ENCODE peak calls at places on chromosomes 12 and 14, in five cellular contexts. H, Z, I, D and Q are unnamed samples.

GRCh38 chr12:57241556-57242310 is 9.3 kb downstream of the STAC3 start:
- DNase-seq in H (no peak), Z (no peak), I (no peak), D (no peak), Q (no peak)

GRCh38 chr14:91381801-91382670 is 35.6 kb downstream of the CCDC88C start:
- DNase-seq in H (no peak), Z (peak; percentile 61), I (no peak), D (no peak), Q (no peak)

GRCh38 chr12:46357438-46358324 is 14.9 kb downstream of the SLC38A2 start:
- DNase-seq in H (peak; percentile 75), Z (no peak), I (peak; percentile 72), D (peak; percentile 93), Q (peak; percentile 84)

GRCh38 chr12:72271401-72271740 is 799 bp upstream of the TRHDE start:
- DNase-seq in H (no peak), Z (peak; percentile 8), I (no peak), D (peak; percentile 63), Q (no peak)

GRCh38 chr14:92513204-92513965 is at the start of gene RIN3:
- DNase-seq in H (peak; percentile 38), Z (no peak), I (peak; percentile 59), D (peak; percentile 65), Q (no peak)

GRCh38 chr14:55373784-55374725 is 37.6 kb downstream of the ATG14 start:
- DNase-seq in H (no peak), Z (no peak), I (no peak), D (peak; percentile 77), Q (peak; percentile 40)

GRCh38 chr14:64266206-64266605 is 28.0 kb downstream of the ESR2 start:
- DNase-seq in H (no peak), Z (peak; percentile 9), I (no peak), D (peak; percentile 77), Q (no peak)

GRCh38 chr12:95473440-95473946 is 459 bp upstream of the METAP2 start:
- DNase-seq in H (peak; percentile 39), Z (peak; percentile 42), I (peak; percentile 54), D (peak; percentile 41), Q (peak; percentile 19)

GRCh38 chr14:90658541-90658967 is 157.7 kb downstream of the TTC7B start:
- DNase-seq in H (no peak), Z (peak; percentile 52), I (no peak), D (peak; percentile 85), Q (no peak)

GRCh38 chr12:70645494-70646317 is 8.5 kb upstream of the PTPRB start:
- DNase-seq in H (peak; percentile 41), Z (peak; percentile 70), I (peak; percentile 84), D (peak; percentile 85), Q (peak; percentile 67)

GRCh38 chr12:92210062-92210461 is 64.4 kb upstream of the BTG1 start:
- DNase-seq in H (no peak), Z (no peak), I (no peak), D (no peak), Q (no peak)

GRCh38 chr14:49050836-49051235 is 535.3 kb downstream of the RPS29 start:
- DNase-seq in H (no peak), Z (no peak), I (no peak), D (peak; percentile 78), Q (no peak)

GRCh38 chr12:116698131-116698495 is 39.8 kb downstream of the SPRING1 start:
- DNase-seq in H (no peak), Z (no peak), I (no peak), D (no peak), Q (no peak)

GRCh38 chr12:32115404-32116104 is 8.9 kb downstream of the BICD1 start:
- DNase-seq in H (no peak), Z (no peak), I (peak; percentile 91), D (peak; percentile 100), Q (peak; percentile 90)

GRCh38 chr12:31618228-31619025 is 27.5 kb upstream of the DENND5B start:
- DNase-seq in H (no peak), Z (no peak), I (no peak), D (peak; percentile 26), Q (no peak)

GRCh38 chr14:77421241-77421640 is 2.1 kb downstream of the NOXRED1 start:
- DNase-seq in H (no peak), Z (no peak), I (no peak), D (peak; percentile 46), Q (no peak)

GRCh38 chr14:53701108-53701875 is 255.3 kb downstream of the BMP4 start:
- DNase-seq in H (no peak), Z (no peak), I (no peak), D (no peak), Q (no peak)

GRCh38 chr12:6187948-6188793 is 12.0 kb upstream of the CD9 start:
- DNase-seq in H (no peak), Z (no peak), I (no peak), D (no peak), Q (no peak)

GRCh38 chr14:32358781-32359180 is 29.7 kb downstream of the AKAP6 start:
- DNase-seq in H (no peak), Z (no peak), I (no peak), D (no peak), Q (no peak)

GRCh38 chr14:57122129-57122528 is 146.6 kb downstream of the EXOC5 start:
- DNase-seq in H (no peak), Z (no peak), I (no peak), D (no peak), Q (no peak)
- TF ChIP-seq CEBPB in H (no peak), Z (no peak), I (no peak), D (no peak), Q (no peak)

DNA sequence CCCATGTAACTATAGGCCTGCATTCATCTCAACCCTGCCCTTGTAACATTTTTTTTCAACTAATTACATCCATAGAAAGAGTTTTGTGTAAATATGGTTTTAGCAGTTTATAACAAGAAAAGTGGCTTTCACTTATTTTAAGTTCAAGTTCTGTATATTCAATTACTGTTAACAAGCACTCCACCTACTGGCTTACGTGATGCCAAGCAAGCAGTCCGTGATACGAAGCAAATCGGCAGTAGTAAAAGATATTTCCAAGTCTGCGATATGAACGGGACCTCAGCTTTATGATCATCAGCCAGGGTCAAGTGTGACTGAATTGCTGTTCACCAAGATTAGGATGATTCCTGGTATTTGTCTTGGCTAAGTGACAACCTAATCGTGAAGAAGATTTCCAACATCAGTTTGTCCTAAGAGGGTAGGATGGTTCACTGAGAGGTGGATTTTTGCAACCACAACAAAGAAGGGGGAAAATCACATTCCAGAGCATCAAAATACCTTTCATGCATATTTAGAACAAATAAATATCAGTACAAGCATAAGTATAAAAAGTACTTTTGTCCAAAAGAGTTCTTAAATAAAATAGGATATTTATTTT is 456.2 kb downstream of the FOXG1 start:
- DNase-seq in H (peak; percentile 63), Z (no peak), I (peak; percentile 41), D (peak; percentile 73), Q (no peak)
- TF ChIP-seq CEBPB in H (no peak), Z (no peak), I (no peak), D (no peak), Q (no peak)

GRCh38 chr14:103880986-103881926 is 33.9 kb upstream of the PPP1R13B start:
- DNase-seq in H (peak; percentile 75), Z (no peak), I (no peak), D (no peak), Q (no peak)
- TF ChIP-seq CEBPB in H (no peak), Z (no peak), I (no peak), D (no peak), Q (no peak)

DNA sequence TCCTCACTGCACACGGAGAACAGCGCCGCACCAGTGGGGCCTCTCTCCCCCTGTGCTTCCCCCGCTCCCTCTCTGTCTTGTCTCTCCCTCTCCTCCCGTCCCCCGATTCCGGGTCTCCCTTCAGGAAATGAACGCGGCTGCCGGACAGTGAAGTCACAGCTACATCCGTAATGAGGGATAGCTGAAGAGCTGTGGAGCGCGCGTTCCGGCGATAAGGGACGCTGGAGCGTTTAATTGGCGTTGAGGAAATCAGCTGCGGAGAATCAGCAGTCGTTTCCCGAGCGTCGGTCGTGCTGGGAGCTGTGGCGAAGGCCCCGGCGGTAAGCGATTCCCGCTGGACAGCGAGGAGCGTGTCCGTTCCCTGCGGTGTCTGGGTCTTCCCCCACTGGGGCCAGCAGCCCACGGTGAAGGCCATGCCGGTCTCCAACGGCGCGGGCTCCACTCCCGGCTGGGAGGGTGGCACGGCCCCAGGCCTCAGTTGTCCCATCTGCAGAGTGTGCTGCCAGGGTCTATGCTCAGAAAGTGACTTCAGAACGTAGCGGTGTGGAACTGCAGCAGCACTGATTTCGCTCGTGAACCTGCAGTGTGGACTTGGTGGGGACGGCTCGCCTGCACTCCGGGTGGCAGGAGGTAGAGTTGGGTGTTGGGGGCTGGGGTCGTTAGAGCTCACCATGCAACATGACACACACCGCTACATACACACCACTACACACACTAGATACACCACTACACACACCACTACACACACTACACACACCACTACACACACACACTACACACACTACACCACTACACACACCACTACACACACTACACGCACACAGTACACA is 10.9 kb downstream of the NOC4L start:
- DNase-seq in H (no peak), Z (no peak), I (peak; percentile 36), D (no peak), Q (no peak)
- TF ChIP-seq CEBPB in H (no peak), Z (no peak), I (no peak), D (no peak), Q (no peak)

GRCh38 chr12:79549531-79550271 is 141.1 kb downstream of the PAWR start:
- DNase-seq in H (peak; percentile 96), Z (no peak), I (peak; percentile 36), D (peak; percentile 52), Q (no peak)

GRCh38 chr12:79547044-79547734 is 143.6 kb downstream of the PAWR start:
- DNase-seq in H (peak; percentile 93), Z (no peak), I (peak; percentile 93), D (peak; percentile 82), Q (peak; percentile 78)

GRCh38 chr12:79548525-79548924 is 142.2 kb downstream of the PAWR start:
- DNase-seq in H (no peak), Z (no peak), I (no peak), D (no peak), Q (no peak)

GRCh38 chr12:79546461-79547043 is 144.2 kb downstream of the PAWR start:
- DNase-seq in H (no peak), Z (no peak), I (peak; percentile 56), D (no peak), Q (no peak)

DNA sequence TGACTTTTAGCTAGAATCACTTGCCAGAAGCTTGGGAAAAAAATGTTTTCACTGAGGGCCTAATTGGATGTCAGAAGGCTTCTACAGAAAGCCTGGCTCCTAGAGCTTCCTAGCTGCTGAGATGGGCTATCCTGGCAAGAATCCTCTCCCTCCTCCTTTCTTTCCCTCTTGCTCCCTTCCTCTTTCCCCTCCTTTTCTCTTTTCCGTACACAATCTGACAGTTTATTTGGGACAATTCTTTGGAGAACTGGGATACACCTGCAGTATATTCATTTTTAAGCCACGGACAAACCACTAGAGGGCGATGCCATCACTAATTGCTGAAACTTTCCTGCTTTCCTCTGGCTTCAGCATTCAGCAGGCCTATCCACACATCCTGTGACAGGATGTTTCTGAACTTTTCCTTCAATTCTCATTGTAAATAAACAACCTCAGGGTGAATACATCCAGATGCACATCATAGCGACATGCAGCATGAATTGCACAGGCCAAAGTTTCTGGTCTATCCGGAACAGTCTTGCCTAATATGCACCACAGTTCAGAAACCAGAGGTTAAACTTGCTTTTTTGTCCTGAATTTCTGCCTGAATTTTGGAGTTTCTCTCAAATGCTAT is 142.9 kb downstream of the PAWR start:
- DNase-seq in H (peak; percentile 91), Z (peak; percentile 11), I (peak; percentile 84), D (peak; percentile 83), Q (peak; percentile 34)
- TF ChIP-seq CEBPB in H (peak; percentile 75), Z (no peak), I (peak; percentile 41), D (peak; percentile 33), Q (no peak)